ENCODE peak calls at places on chromosomes 2 and 18, in eight cellular contexts. E, J, X, G, M, O, L and H are unnamed samples.

GRCh38 chr18:49321800-49322461 is 138.5 kb downstream of the DYM start:
- DNase-seq in E (no peak), J (no peak), X (peak; percentile 74), G (no peak), M (no peak), O (no peak), L (no peak), H (peak; percentile 21)

GRCh38 chr2:9844581-9844980 is 1.3 kb downstream of the TAF1B start:
- DNase-seq in E (no peak), J (no peak), X (peak; percentile 29), G (no peak), M (no peak), O (peak; percentile 63), L (no peak), H (no peak)

GRCh38 chr2:45578056-45578843 is 32.8 kb downstream of the SRBD1 start:
- DNase-seq in E (peak; percentile 54), J (peak; percentile 12), X (peak; percentile 46), G (peak; percentile 11), M (peak; percentile 24), O (peak; percentile 6), L (no peak), H (peak; percentile 81)

GRCh38 chr2:220157312-220157711 is 529.9 kb downstream of the SLC4A3 start:
- DNase-seq in E (peak; percentile 18), J (no peak), X (no peak), G (no peak), M (no peak), O (no peak), L (no peak), H (peak; percentile 54)

GRCh38 chr2:47771211-47771610 is 11.7 kb upstream of the MSH6 start:
- DNase-seq in E (no peak), J (peak; percentile 12), X (peak; percentile 87), G (no peak), M (no peak), O (no peak), L (peak; percentile 46), H (peak; percentile 93)

GRCh38 chr2:237665713-237666143 is 38.3 kb downstream of the LRRFIP1 start:
- DNase-seq in E (peak; percentile 78), J (no peak), X (no peak), G (peak; percentile 35), M (no peak), O (peak; percentile 45), L (no peak), H (peak; percentile 89)

GRCh38 chr2:22894761-22895160 is 490.2 kb upstream of the KLHL29 start:
- DNase-seq in E (no peak), J (peak; percentile 75), X (no peak), G (no peak), M (no peak), O (no peak), L (no peak), H (no peak)

GRCh38 chr2:37623971-37624897 is 47.2 kb downstream of the CDC42EP3 start:
- DNase-seq in E (no peak), J (no peak), X (peak; percentile 62), G (no peak), M (peak; percentile 37), O (peak; percentile 71), L (no peak), H (no peak)

GRCh38 chr2:37181726-37182684 is 6.5 kb downstream of the SULT6B1 start:
- DNase-seq in E (no peak), J (no peak), X (peak; percentile 8), G (no peak), M (no peak), O (no peak), L (no peak), H (peak; percentile 87)

GRCh38 chr2:234133004-234133403 is 82.5 kb downstream of the SPP2 start:
- DNase-seq in E (no peak), J (no peak), X (peak; percentile 15), G (no peak), M (no peak), O (no peak), L (no peak), H (no peak)

GRCh38 chr2:58601017-58601416 is 359.9 kb upstream of the FANCL start:
- DNase-seq in E (no peak), J (no peak), X (no peak), G (no peak), M (no peak), O (no peak), L (no peak), H (no peak)

GRCh38 chr2:113282747-113283533 is 4.2 kb upstream of the PAX8 start:
- DNase-seq in E (peak; percentile 46), J (no peak), X (peak; percentile 25), G (peak; percentile 25), M (no peak), O (no peak), L (peak; percentile 68), H (peak; percentile 68)

GRCh38 chr2:156003780-156004179 is 328.7 kb downstream of the NR4A2 start:
- DNase-seq in E (no peak), J (no peak), X (no peak), G (no peak), M (no peak), O (no peak), L (no peak), H (no peak)

GRCh38 chr18:7206231-7206630 is 24.7 kb upstream of the LRRC30 start:
- DNase-seq in E (no peak), J (no peak), X (no peak), G (no peak), M (no peak), O (no peak), L (no peak), H (no peak)

GRCh38 chr2:85401844-85402243 is 8.3 kb downstream of the CAPG start:
- DNase-seq in E (peak; percentile 3), J (no peak), X (no peak), G (no peak), M (no peak), O (no peak), L (no peak), H (no peak)

GRCh38 chr2:149410701-149411484 is 80.5 kb downstream of the LYPD6 start:
- DNase-seq in E (no peak), J (no peak), X (peak; percentile 48), G (no peak), M (no peak), O (no peak), L (no peak), H (no peak)

GRCh38 chr2:120803085-120803484 is 67.4 kb downstream of the GLI2 start:
- DNase-seq in E (no peak), J (no peak), X (no peak), G (no peak), M (no peak), O (no peak), L (no peak), H (no peak)

GRCh38 chr2:15944325-15945017 is 4.1 kb downstream of the MYCN start:
- DNase-seq in E (no peak), J (no peak), X (no peak), G (no peak), M (no peak), O (no peak), L (no peak), H (no peak)

GRCh38 chr2:48007699-48008268 is 101.5 kb upstream of the FBXO11 start:
- DNase-seq in E (no peak), J (no peak), X (no peak), G (no peak), M (no peak), O (no peak), L (no peak), H (no peak)

GRCh38 chr18:827093-827677 is 15.1 kb upstream of the YES1 start:
- DNase-seq in E (no peak), J (no peak), X (no peak), G (no peak), M (no peak), O (no peak), L (no peak), H (no peak)

GRCh38 chr2:238053195-238053776 is 7.5 kb upstream of the SCLY start:
- DNase-seq in E (no peak), J (no peak), X (peak; percentile 10), G (no peak), M (no peak), O (no peak), L (no peak), H (no peak)

GRCh38 chr18:29188760-29189159 is 1011.8 kb upstream of the CDH2 start:
- DNase-seq in E (no peak), J (no peak), X (no peak), G (no peak), M (no peak), O (no peak), L (no peak), H (peak; percentile 22)